ENCODE peak calls at places on chromosomes 16 and 17, in nine cellular contexts. One of them, this sample, is unnamed.

GRCh38 chr16:77297996-77298637 is 98.9 kb downstream of the SYCE1L start:
- DNase-seq in SK-N-SH: no peak
- DNase-seq in astrocyte of the spinal cord: peak; percentile 49
- DNase-seq in fibroblast of mammary gland: peak; percentile 46
- DNase-seq in mucosa of descending colon: no peak
- DNase-seq in AG09309: no peak
- DNase-seq in tibial nerve: no peak
- DNase-seq in prostate gland: no peak
- DNase-seq in heart right ventricle: no peak
- DNase-seq in this sample: no peak

GRCh38 chr16:25235991-25236390 is 19.2 kb downstream of the AQP8 start:
- DNase-seq in SK-N-SH: no peak
- DNase-seq in prostate gland: no peak
- DNase-seq in heart right ventricle: no peak
- DNase-seq in mucosa of descending colon: no peak
- DNase-seq in astrocyte of the spinal cord: no peak
- DNase-seq in fibroblast of mammary gland: no peak
- DNase-seq in tibial nerve: no peak
- DNase-seq in AG09309: no peak
- DNase-seq in this sample: no peak

GRCh38 chr17:77425791-77426641 is 285.2 kb downstream of the SEC14L1 start:
- DNase-seq in SK-N-SH: peak; percentile 54
- DNase-seq in mucosa of descending colon: no peak
- DNase-seq in tibial nerve: peak; percentile 71
- DNase-seq in AG09309: no peak
- DNase-seq in prostate gland: peak; percentile 55
- DNase-seq in fibroblast of mammary gland: peak; percentile 92
- DNase-seq in astrocyte of the spinal cord: peak; percentile 90
- DNase-seq in heart right ventricle: no peak
- DNase-seq in this sample: no peak

GRCh38 chr17:77959216-77959925 is 868 bp downstream of the TNRC6C start:
- DNase-seq in AG09309: no peak
- DNase-seq in heart right ventricle: no peak
- DNase-seq in astrocyte of the spinal cord: peak; percentile 8
- DNase-seq in SK-N-SH: peak; percentile 73
- DNase-seq in mucosa of descending colon: peak; percentile 57
- DNase-seq in prostate gland: peak; percentile 11
- DNase-seq in fibroblast of mammary gland: no peak
- DNase-seq in tibial nerve: no peak
- DNase-seq in this sample: no peak

GRCh38 chr17:2084129-2084765 is 29.3 kb downstream of the HIC1 start:
- DNase-seq in AG09309: no peak
- DNase-seq in astrocyte of the spinal cord: peak; percentile 52
- DNase-seq in prostate gland: no peak
- DNase-seq in mucosa of descending colon: peak; percentile 82
- DNase-seq in fibroblast of mammary gland: peak; percentile 87
- DNase-seq in SK-N-SH: peak; percentile 61
- DNase-seq in heart right ventricle: peak; percentile 75
- DNase-seq in tibial nerve: peak; percentile 65
- DNase-seq in this sample: no peak

GRCh38 chr17:61581611-61582349 is 9.2 kb downstream of the NACA2 start:
- DNase-seq in tibial nerve: no peak
- DNase-seq in AG09309: no peak
- DNase-seq in prostate gland: no peak
- DNase-seq in mucosa of descending colon: no peak
- DNase-seq in SK-N-SH: no peak
- DNase-seq in heart right ventricle: no peak
- DNase-seq in astrocyte of the spinal cord: no peak
- DNase-seq in fibroblast of mammary gland: no peak
- DNase-seq in this sample: no peak

GRCh38 chr16:62156971-62157370 is 120.7 kb upstream of the CDH8 start:
- DNase-seq in prostate gland: no peak
- DNase-seq in SK-N-SH: no peak
- DNase-seq in fibroblast of mammary gland: no peak
- DNase-seq in heart right ventricle: no peak
- DNase-seq in astrocyte of the spinal cord: no peak
- DNase-seq in tibial nerve: no peak
- DNase-seq in AG09309: no peak
- DNase-seq in mucosa of descending colon: no peak
- DNase-seq in this sample: no peak

GRCh38 chr17:38926290-38927070 is 1.1 kb downstream of the LASP1NB start:
- DNase-seq in mucosa of descending colon: no peak
- DNase-seq in AG09309: no peak
- DNase-seq in heart right ventricle: no peak
- DNase-seq in astrocyte of the spinal cord: no peak
- DNase-seq in prostate gland: no peak
- DNase-seq in tibial nerve: no peak
- DNase-seq in fibroblast of mammary gland: no peak
- DNase-seq in SK-N-SH: no peak
- DNase-seq in this sample: no peak

GRCh38 chr17:40329981-40330794 is 21.2 kb downstream of the RARA start:
- DNase-seq in tibial nerve: no peak
- DNase-seq in fibroblast of mammary gland: no peak
- DNase-seq in prostate gland: peak; percentile 71
- DNase-seq in astrocyte of the spinal cord: no peak
- DNase-seq in SK-N-SH: peak; percentile 67
- DNase-seq in heart right ventricle: peak; percentile 79
- DNase-seq in mucosa of descending colon: peak; percentile 65
- DNase-seq in AG09309: no peak
- DNase-seq in this sample: peak; percentile 55

GRCh38 chr16:88005968-88006367 is 54.7 kb downstream of the BANP start:
- DNase-seq in AG09309: no peak
- DNase-seq in SK-N-SH: no peak
- DNase-seq in prostate gland: no peak
- DNase-seq in heart right ventricle: no peak
- DNase-seq in astrocyte of the spinal cord: no peak
- DNase-seq in mucosa of descending colon: no peak
- DNase-seq in fibroblast of mammary gland: no peak
- DNase-seq in tibial nerve: no peak
- DNase-seq in this sample: no peak

DNA sequence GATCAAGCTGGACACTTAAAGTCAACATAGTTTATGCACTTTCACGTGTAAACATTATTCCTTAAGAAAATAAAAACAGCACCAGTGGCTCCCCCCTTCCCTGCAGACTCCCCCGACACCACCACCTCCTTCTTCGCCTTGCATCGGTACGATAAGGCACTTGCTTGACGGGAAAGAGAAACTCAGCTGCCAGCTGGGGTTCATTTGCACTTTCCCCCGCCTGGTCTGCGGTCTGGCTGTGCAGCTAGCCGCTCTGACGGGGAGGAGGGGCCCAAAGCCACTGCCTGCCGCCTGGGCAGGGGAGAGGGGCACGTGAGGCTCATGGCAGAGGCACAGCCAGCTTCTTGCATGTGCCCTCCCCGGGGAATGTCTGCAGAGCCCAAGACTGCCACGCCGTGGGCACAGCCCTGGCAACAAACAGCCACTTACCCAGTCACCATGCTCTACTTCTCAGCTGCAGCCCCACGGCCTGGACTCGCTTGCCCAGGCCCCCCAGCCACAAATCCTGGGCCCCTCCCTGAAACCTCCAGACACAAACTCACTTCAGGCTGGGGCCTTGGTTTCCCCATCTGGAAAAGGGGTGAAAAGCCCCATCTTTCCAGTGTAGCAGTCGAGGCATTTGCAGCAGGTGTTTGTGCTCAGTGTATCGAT is 16.5 kb upstream of the PRM1 start:
- DNase-seq in heart right ventricle: peak; percentile 73
- DNase-seq in prostate gland: peak; percentile 84
- DNase-seq in astrocyte of the spinal cord: peak; percentile 73
- DNase-seq in tibial nerve: peak; percentile 16
- DNase-seq in fibroblast of mammary gland: peak; percentile 45
- DNase-seq in AG09309: peak; percentile 25
- DNase-seq in mucosa of descending colon: peak; percentile 89
- DNase-seq in SK-N-SH: peak; percentile 87
- DNase-seq in this sample: no peak
- TF ChIP-seq CTCF in heart right ventricle: no peak
- TF ChIP-seq CTCF in prostate gland: no peak
- TF ChIP-seq CTCF in astrocyte of the spinal cord: no peak
- TF ChIP-seq CTCF in tibial nerve: peak; percentile 14
- TF ChIP-seq CTCF in fibroblast of mammary gland: no peak
- TF ChIP-seq CTCF in AG09309: no peak
- TF ChIP-seq CTCF in mucosa of descending colon: no peak
- TF ChIP-seq CTCF in SK-N-SH: no peak
- TF ChIP-seq CTCF in this sample: no peak

DNA sequence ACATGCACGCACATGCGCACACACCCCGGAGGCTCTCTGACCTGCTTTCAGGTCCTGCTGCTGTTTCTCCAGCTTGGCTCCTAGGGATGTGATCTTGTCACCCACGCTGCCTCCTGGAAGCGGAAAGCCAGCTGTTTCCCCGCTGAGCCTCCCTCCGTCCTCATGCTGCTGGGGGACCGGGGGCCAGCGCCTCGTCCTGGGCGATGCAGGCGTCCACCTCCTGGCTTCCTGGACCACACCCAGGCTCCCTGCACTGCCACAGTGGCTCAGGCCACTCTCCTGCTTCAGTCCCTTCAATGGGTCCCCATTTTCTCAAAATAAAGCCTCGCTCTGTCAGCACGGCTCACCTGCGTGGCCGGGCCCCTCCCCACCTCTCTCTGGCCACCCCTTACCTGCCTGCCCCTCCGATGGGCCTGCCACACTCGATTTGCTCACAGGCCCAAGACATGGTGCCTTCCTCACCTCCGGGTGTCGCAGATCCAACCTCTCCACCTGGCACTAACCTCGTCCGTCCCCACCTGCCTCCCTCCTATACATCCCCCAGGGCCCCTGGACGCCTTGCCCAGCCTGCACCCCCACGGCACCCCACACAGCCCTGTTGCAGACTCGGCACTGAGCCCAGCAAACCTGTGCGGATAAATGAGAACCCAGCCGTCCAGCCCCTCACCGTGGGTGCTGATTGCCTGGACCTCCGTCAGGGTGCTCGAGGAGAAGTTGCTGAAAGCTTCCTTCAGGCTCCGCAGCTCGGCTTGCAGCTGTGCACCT is 6.6 kb downstream of the ASGR2 start:
- DNase-seq in mucosa of descending colon: no peak
- DNase-seq in prostate gland: no peak
- DNase-seq in heart right ventricle: no peak
- DNase-seq in AG09309: no peak
- DNase-seq in SK-N-SH: no peak
- DNase-seq in tibial nerve: no peak
- DNase-seq in fibroblast of mammary gland: no peak
- DNase-seq in astrocyte of the spinal cord: no peak
- DNase-seq in this sample: no peak
- H3K4me3 ChIP-seq in mucosa of descending colon: no peak overlapping the region
- H3K4me3 ChIP-seq in prostate gland: no peak overlapping the region
- H3K4me3 ChIP-seq in heart right ventricle: no peak overlapping the region
- H3K4me3 ChIP-seq in AG09309: no peak overlapping the region
- H3K4me3 ChIP-seq in SK-N-SH: no peak overlapping the region
- H3K4me3 ChIP-seq in tibial nerve: no peak overlapping the region
- H3K4me3 ChIP-seq in fibroblast of mammary gland: no peak overlapping the region
- H3K4me3 ChIP-seq in astrocyte of the spinal cord: no peak overlapping the region
- H3K4me3 ChIP-seq in this sample: no peak overlapping the region

GRCh38 chr17:75005291-75005690 is 7.2 kb upstream of the MRPL58 start:
- DNase-seq in astrocyte of the spinal cord: no peak
- DNase-seq in mucosa of descending colon: no peak
- DNase-seq in fibroblast of mammary gland: no peak
- DNase-seq in SK-N-SH: no peak
- DNase-seq in heart right ventricle: no peak
- DNase-seq in AG09309: no peak
- DNase-seq in tibial nerve: no peak
- DNase-seq in prostate gland: no peak
- DNase-seq in this sample: no peak
- TF ChIP-seq CTCF in astrocyte of the spinal cord: no peak
- TF ChIP-seq CTCF in mucosa of descending colon: no peak
- TF ChIP-seq CTCF in fibroblast of mammary gland: no peak
- TF ChIP-seq CTCF in SK-N-SH: no peak
- TF ChIP-seq CTCF in heart right ventricle: no peak
- TF ChIP-seq CTCF in AG09309: no peak
- TF ChIP-seq CTCF in tibial nerve: no peak
- TF ChIP-seq CTCF in prostate gland: no peak
- TF ChIP-seq CTCF in this sample: no peak

GRCh38 chr17:48044851-48045250 is 3.3 kb upstream of the NFE2L1 start:
- DNase-seq in fibroblast of mammary gland: no peak
- DNase-seq in tibial nerve: no peak
- DNase-seq in SK-N-SH: no peak
- DNase-seq in mucosa of descending colon: no peak
- DNase-seq in prostate gland: no peak
- DNase-seq in AG09309: no peak
- DNase-seq in astrocyte of the spinal cord: no peak
- DNase-seq in heart right ventricle: no peak
- DNase-seq in this sample: no peak

GRCh38 chr17:48045270-48046001 is 2.7 kb upstream of the NFE2L1 start:
- DNase-seq in mucosa of descending colon: peak; percentile 23
- DNase-seq in fibroblast of mammary gland: peak; percentile 80
- DNase-seq in AG09309: no peak
- DNase-seq in heart right ventricle: no peak
- DNase-seq in prostate gland: peak; percentile 65
- DNase-seq in SK-N-SH: no peak
- DNase-seq in astrocyte of the spinal cord: no peak
- DNase-seq in tibial nerve: no peak
- DNase-seq in this sample: no peak

GRCh38 chr17:48047113-48047740 is 932 bp upstream of the NFE2L1 start:
- DNase-seq in SK-N-SH: no peak
- DNase-seq in AG09309: no peak
- DNase-seq in tibial nerve: no peak
- DNase-seq in fibroblast of mammary gland: peak; percentile 25
- DNase-seq in heart right ventricle: no peak
- DNase-seq in astrocyte of the spinal cord: no peak
- DNase-seq in prostate gland: no peak
- DNase-seq in mucosa of descending colon: no peak
- DNase-seq in this sample: no peak

GRCh38 chr17:48047741-48048320 is 328 bp upstream of the NFE2L1 start:
- DNase-seq in heart right ventricle: peak; percentile 100
- DNase-seq in astrocyte of the spinal cord: peak; percentile 100
- DNase-seq in fibroblast of mammary gland: peak; percentile 100
- DNase-seq in mucosa of descending colon: peak; percentile 100
- DNase-seq in tibial nerve: peak; percentile 99
- DNase-seq in SK-N-SH: peak; percentile 97
- DNase-seq in AG09309: peak; percentile 99
- DNase-seq in prostate gland: peak; percentile 100
- DNase-seq in this sample: peak; percentile 100

DNA sequence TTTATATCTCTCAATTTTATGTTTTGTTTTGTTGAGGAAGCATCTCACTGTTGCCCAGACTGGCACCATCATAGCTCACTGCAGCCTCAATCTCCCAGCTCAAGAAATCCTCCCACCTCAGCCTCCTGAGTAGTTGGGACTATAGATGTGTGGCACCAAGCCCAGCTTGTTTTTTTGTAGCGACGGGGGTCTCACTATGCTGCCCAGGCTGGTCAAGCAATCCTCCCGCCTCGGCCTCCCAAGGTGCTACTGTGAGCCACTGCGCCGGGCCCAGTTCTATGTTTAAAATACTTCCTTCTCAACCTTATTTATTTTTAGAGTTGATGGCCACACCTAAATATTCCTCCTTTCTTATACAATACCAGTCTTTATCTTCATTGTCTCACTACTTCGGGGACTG is 1.9 kb upstream of the NFE2L1 start:
- DNase-seq in tibial nerve: no peak
- DNase-seq in prostate gland: no peak
- DNase-seq in AG09309: no peak
- DNase-seq in heart right ventricle: no peak
- DNase-seq in mucosa of descending colon: peak; percentile 28
- DNase-seq in SK-N-SH: no peak
- DNase-seq in fibroblast of mammary gland: no peak
- DNase-seq in astrocyte of the spinal cord: no peak
- DNase-seq in this sample: no peak
- H3K4me3 ChIP-seq in tibial nerve: peak overlapping the region; percentile 85
- H3K4me3 ChIP-seq in prostate gland: no peak overlapping the region
- H3K4me3 ChIP-seq in AG09309: no peak overlapping the region
- H3K4me3 ChIP-seq in heart right ventricle: no peak overlapping the region
- H3K4me3 ChIP-seq in mucosa of descending colon: no peak overlapping the region
- H3K4me3 ChIP-seq in SK-N-SH: peak overlapping the region; percentile 77
- H3K4me3 ChIP-seq in fibroblast of mammary gland: no peak overlapping the region
- H3K4me3 ChIP-seq in astrocyte of the spinal cord: no peak overlapping the region
- H3K4me3 ChIP-seq in this sample: peak overlapping the region; percentile 88

GRCh38 chr17:80245566-80246265 is 14.9 kb upstream of the RNF213 start:
- DNase-seq in SK-N-SH: peak; percentile 26
- DNase-seq in prostate gland: no peak
- DNase-seq in mucosa of descending colon: peak; percentile 42
- DNase-seq in AG09309: no peak
- DNase-seq in heart right ventricle: no peak
- DNase-seq in fibroblast of mammary gland: no peak
- DNase-seq in tibial nerve: no peak
- DNase-seq in astrocyte of the spinal cord: no peak
- DNase-seq in this sample: no peak
- TF ChIP-seq CTCF in SK-N-SH: no peak
- TF ChIP-seq CTCF in prostate gland: no peak
- TF ChIP-seq CTCF in mucosa of descending colon: no peak
- TF ChIP-seq CTCF in AG09309: no peak
- TF ChIP-seq CTCF in heart right ventricle: no peak
- TF ChIP-seq CTCF in fibroblast of mammary gland: no peak
- TF ChIP-seq CTCF in tibial nerve: no peak
- TF ChIP-seq CTCF in astrocyte of the spinal cord: no peak
- TF ChIP-seq CTCF in this sample: no peak